ENCODE peak calls at places on chromosome 11, in nine cellular contexts. One of them, this sample, is unnamed.

GRCh38 chr11:109911488-109911887 is 181.7 kb upstream of the ZC3H12C start:
- DNase-seq in endodermal cell: no peak
- DNase-seq in mucosa of descending colon: no peak
- DNase-seq in ovary: no peak
- DNase-seq in lung: no peak
- DNase-seq in cardiac muscle cell: no peak
- DNase-seq in upper lobe of right lung: no peak
- DNase-seq in neuronal stem cell: no peak
- DNase-seq in pancreas: no peak
- DNase-seq in this sample: no peak

GRCh38 chr11:63839508-63840355 is 822 bp downstream of the MARK2 start:
- DNase-seq in cardiac muscle cell: peak; percentile 46
- DNase-seq in mucosa of descending colon: peak; percentile 58
- DNase-seq in neuronal stem cell: no peak
- DNase-seq in lung: peak; percentile 44
- DNase-seq in upper lobe of right lung: peak; percentile 77
- DNase-seq in ovary: no peak
- DNase-seq in endodermal cell: no peak
- DNase-seq in pancreas: peak; percentile 63
- DNase-seq in this sample: no peak

GRCh38 chr11:128632151-128632791 is 44.9 kb upstream of the ETS1 start:
- DNase-seq in cardiac muscle cell: peak; percentile 65
- DNase-seq in upper lobe of right lung: no peak
- DNase-seq in mucosa of descending colon: peak; percentile 39
- DNase-seq in lung: no peak
- DNase-seq in endodermal cell: peak; percentile 89
- DNase-seq in neuronal stem cell: peak; percentile 31
- DNase-seq in ovary: peak; percentile 48
- DNase-seq in pancreas: no peak
- DNase-seq in this sample: peak; percentile 44

GRCh38 chr11:12015486-12015885 is 7.1 kb upstream of the DKK3 start:
- DNase-seq in ovary: no peak
- DNase-seq in neuronal stem cell: no peak
- DNase-seq in mucosa of descending colon: no peak
- DNase-seq in endodermal cell: no peak
- DNase-seq in lung: no peak
- DNase-seq in upper lobe of right lung: no peak
- DNase-seq in cardiac muscle cell: no peak
- DNase-seq in pancreas: no peak
- DNase-seq in this sample: no peak

GRCh38 chr11:48013269-48013901 is 33.0 kb downstream of the PTPRJ start:
- DNase-seq in ovary: no peak
- DNase-seq in upper lobe of right lung: peak; percentile 74
- DNase-seq in mucosa of descending colon: no peak
- DNase-seq in pancreas: peak; percentile 46
- DNase-seq in cardiac muscle cell: no peak
- DNase-seq in neuronal stem cell: no peak
- DNase-seq in lung: peak; percentile 46
- DNase-seq in endodermal cell: no peak
- DNase-seq in this sample: no peak

GRCh38 chr11:109859325-109859724 is 233.9 kb upstream of the ZC3H12C start:
- DNase-seq in pancreas: no peak
- DNase-seq in neuronal stem cell: no peak
- DNase-seq in endodermal cell: no peak
- DNase-seq in ovary: no peak
- DNase-seq in upper lobe of right lung: no peak
- DNase-seq in cardiac muscle cell: no peak
- DNase-seq in lung: no peak
- DNase-seq in mucosa of descending colon: no peak
- DNase-seq in this sample: no peak

GRCh38 chr11:65898656-65899355 is 1.4 kb downstream of the FOSL1 start:
- DNase-seq in pancreas: no peak
- DNase-seq in lung: no peak
- DNase-seq in upper lobe of right lung: no peak
- DNase-seq in neuronal stem cell: no peak
- DNase-seq in mucosa of descending colon: no peak
- DNase-seq in cardiac muscle cell: no peak
- DNase-seq in endodermal cell: no peak
- DNase-seq in ovary: no peak
- DNase-seq in this sample: no peak

GRCh38 chr11:57597971-57598830 is 716 bp downstream of the SERPING1 start:
- DNase-seq in neuronal stem cell: peak; percentile 97
- DNase-seq in cardiac muscle cell: peak; percentile 74
- DNase-seq in ovary: peak; percentile 91
- DNase-seq in endodermal cell: peak; percentile 94
- DNase-seq in mucosa of descending colon: peak; percentile 45
- DNase-seq in pancreas: peak; percentile 77
- DNase-seq in lung: peak; percentile 74
- DNase-seq in upper lobe of right lung: peak; percentile 88
- DNase-seq in this sample: peak; percentile 77

GRCh38 chr11:76236092-76237026 is 30.1 kb upstream of the WNT11 start:
- DNase-seq in ovary: no peak
- DNase-seq in neuronal stem cell: no peak
- DNase-seq in endodermal cell: peak; percentile 90
- DNase-seq in upper lobe of right lung: peak; percentile 84
- DNase-seq in cardiac muscle cell: peak; percentile 81
- DNase-seq in mucosa of descending colon: peak; percentile 66
- DNase-seq in pancreas: no peak
- DNase-seq in lung: no peak
- DNase-seq in this sample: peak; percentile 59

GRCh38 chr11:8834379-8834778 is 76.6 kb upstream of the AKIP1 start:
- DNase-seq in neuronal stem cell: no peak
- DNase-seq in cardiac muscle cell: no peak
- DNase-seq in ovary: no peak
- DNase-seq in lung: no peak
- DNase-seq in pancreas: no peak
- DNase-seq in mucosa of descending colon: no peak
- DNase-seq in upper lobe of right lung: no peak
- DNase-seq in endodermal cell: no peak
- DNase-seq in this sample: no peak

GRCh38 chr11:64438986-64439771 is 80.2 kb downstream of the RPS6KA4 start:
- DNase-seq in pancreas: no peak
- DNase-seq in neuronal stem cell: no peak
- DNase-seq in mucosa of descending colon: no peak
- DNase-seq in cardiac muscle cell: no peak
- DNase-seq in upper lobe of right lung: peak; percentile 49
- DNase-seq in ovary: no peak
- DNase-seq in endodermal cell: peak; percentile 61
- DNase-seq in lung: no peak
- DNase-seq in this sample: no peak

GRCh38 chr11:121606354-121606753 is 153.6 kb upstream of the SORL1-AS1 start:
- DNase-seq in mucosa of descending colon: no peak
- DNase-seq in ovary: no peak
- DNase-seq in endodermal cell: no peak
- DNase-seq in lung: no peak
- DNase-seq in upper lobe of right lung: no peak
- DNase-seq in pancreas: no peak
- DNase-seq in neuronal stem cell: no peak
- DNase-seq in cardiac muscle cell: no peak
- DNase-seq in this sample: no peak

GRCh38 chr11:65206901-65207300 is 25.2 kb downstream of the CAPN1 start:
- DNase-seq in neuronal stem cell: no peak
- DNase-seq in mucosa of descending colon: no peak
- DNase-seq in cardiac muscle cell: no peak
- DNase-seq in endodermal cell: no peak
- DNase-seq in pancreas: no peak
- DNase-seq in upper lobe of right lung: no peak
- DNase-seq in lung: no peak
- DNase-seq in ovary: no peak
- DNase-seq in this sample: no peak

GRCh38 chr11:134474942-134475341 is 62.9 kb upstream of the B3GAT1 start:
- DNase-seq in endodermal cell: peak; percentile 31
- DNase-seq in mucosa of descending colon: no peak
- DNase-seq in ovary: no peak
- DNase-seq in cardiac muscle cell: no peak
- DNase-seq in pancreas: no peak
- DNase-seq in lung: no peak
- DNase-seq in neuronal stem cell: no peak
- DNase-seq in upper lobe of right lung: peak; percentile 45
- DNase-seq in this sample: no peak

GRCh38 chr11:33861366-33861765 is 30.5 kb downstream of the LMO2 start:
- DNase-seq in ovary: no peak
- DNase-seq in lung: no peak
- DNase-seq in upper lobe of right lung: no peak
- DNase-seq in mucosa of descending colon: no peak
- DNase-seq in neuronal stem cell: no peak
- DNase-seq in cardiac muscle cell: no peak
- DNase-seq in pancreas: no peak
- DNase-seq in endodermal cell: no peak
- DNase-seq in this sample: no peak

GRCh38 chr11:13318498-13319295 is 41.1 kb downstream of the BMAL1 start:
- DNase-seq in cardiac muscle cell: no peak
- DNase-seq in ovary: no peak
- DNase-seq in lung: no peak
- DNase-seq in endodermal cell: no peak
- DNase-seq in mucosa of descending colon: peak; percentile 48
- DNase-seq in upper lobe of right lung: no peak
- DNase-seq in pancreas: no peak
- DNase-seq in neuronal stem cell: no peak
- DNase-seq in this sample: no peak

GRCh38 chr11:75536786-75537629 is 11.3 kb upstream of the GDPD5 start:
- DNase-seq in ovary: no peak
- DNase-seq in pancreas: no peak
- DNase-seq in upper lobe of right lung: no peak
- DNase-seq in mucosa of descending colon: no peak
- DNase-seq in neuronal stem cell: no peak
- DNase-seq in endodermal cell: peak; percentile 67
- DNase-seq in lung: no peak
- DNase-seq in cardiac muscle cell: no peak
- DNase-seq in this sample: no peak

GRCh38 chr11:8318536-8318935 is 54.9 kb upstream of the LMO1 start:
- DNase-seq in pancreas: no peak
- DNase-seq in cardiac muscle cell: peak; percentile 62
- DNase-seq in upper lobe of right lung: no peak
- DNase-seq in neuronal stem cell: no peak
- DNase-seq in ovary: no peak
- DNase-seq in mucosa of descending colon: no peak
- DNase-seq in lung: no peak
- DNase-seq in endodermal cell: peak; percentile 88
- DNase-seq in this sample: no peak

GRCh38 chr11:36453678-36454077 is 56.4 kb downstream of the TRAF6 start:
- DNase-seq in cardiac muscle cell: no peak
- DNase-seq in ovary: no peak
- DNase-seq in endodermal cell: no peak
- DNase-seq in pancreas: no peak
- DNase-seq in mucosa of descending colon: no peak
- DNase-seq in neuronal stem cell: no peak
- DNase-seq in upper lobe of right lung: no peak
- DNase-seq in lung: no peak
- DNase-seq in this sample: no peak

GRCh38 chr11:12831471-12832202 is 157.4 kb downstream of the TEAD1 start:
- DNase-seq in pancreas: no peak
- DNase-seq in endodermal cell: no peak
- DNase-seq in neuronal stem cell: no peak
- DNase-seq in ovary: no peak
- DNase-seq in lung: no peak
- DNase-seq in cardiac muscle cell: no peak
- DNase-seq in upper lobe of right lung: no peak
- DNase-seq in mucosa of descending colon: no peak
- DNase-seq in this sample: no peak

GRCh38 chr11:62217191-62217748 is 8.8 kb downstream of the SCGB2A1 start:
- DNase-seq in upper lobe of right lung: no peak
- DNase-seq in mucosa of descending colon: no peak
- DNase-seq in lung: no peak
- DNase-seq in endodermal cell: no peak
- DNase-seq in cardiac muscle cell: peak; percentile 10
- DNase-seq in pancreas: no peak
- DNase-seq in ovary: no peak
- DNase-seq in neuronal stem cell: no peak
- DNase-seq in this sample: peak; percentile 36

GRCh38 chr11:128482092-128482491 is 105.3 kb downstream of the ETS1 start:
- DNase-seq in ovary: no peak
- DNase-seq in neuronal stem cell: no peak
- DNase-seq in upper lobe of right lung: no peak
- DNase-seq in mucosa of descending colon: no peak
- DNase-seq in lung: no peak
- DNase-seq in endodermal cell: no peak
- DNase-seq in cardiac muscle cell: no peak
- DNase-seq in pancreas: no peak
- DNase-seq in this sample: no peak

GRCh38 chr11:45213316-45213665 is 66.9 kb downstream of the PRDM11 start:
- DNase-seq in pancreas: no peak
- DNase-seq in upper lobe of right lung: no peak
- DNase-seq in lung: no peak
- DNase-seq in mucosa of descending colon: no peak
- DNase-seq in endodermal cell: no peak
- DNase-seq in neuronal stem cell: no peak
- DNase-seq in cardiac muscle cell: no peak
- DNase-seq in ovary: no peak
- DNase-seq in this sample: no peak
- H3K4me1 ChIP-seq in pancreas: no peaks in the 10 kb centered on the region
- H3K4me1 ChIP-seq in upper lobe of right lung: peaks cover 18% of the 10 kb centered on the region
- H3K4me1 ChIP-seq in lung: peaks cover 25% of the 10 kb centered on the region
- H3K4me1 ChIP-seq in mucosa of descending colon: peaks cover 8% of the 10 kb centered on the region
- H3K4me1 ChIP-seq in endodermal cell: no peaks in the 10 kb centered on the region
- H3K4me1 ChIP-seq in neuronal stem cell: peaks cover 14% of the 10 kb centered on the region
- H3K4me1 ChIP-seq in cardiac muscle cell: peaks cover 17% of the 10 kb centered on the region
- H3K4me1 ChIP-seq in ovary: peaks cover 12% of the 10 kb centered on the region
- H3K4me1 ChIP-seq in this sample: peaks cover 17% of the 10 kb centered on the region

GRCh38 chr11:77886401-77886800 is 65.5 kb downstream of the AAMDC start:
- DNase-seq in lung: no peak
- DNase-seq in cardiac muscle cell: no peak
- DNase-seq in pancreas: no peak
- DNase-seq in mucosa of descending colon: no peak
- DNase-seq in endodermal cell: no peak
- DNase-seq in ovary: no peak
- DNase-seq in neuronal stem cell: peak; percentile 8
- DNase-seq in upper lobe of right lung: no peak
- DNase-seq in this sample: no peak
- H3K36me3 ChIP-seq in lung: peaks cover 22% of the 10 kb centered on the region
- H3K36me3 ChIP-seq in cardiac muscle cell: peaks cover 9% of the 10 kb centered on the region
- H3K36me3 ChIP-seq in pancreas: peaks cover 3% of the 10 kb centered on the region
- H3K36me3 ChIP-seq in mucosa of descending colon: no peaks in the 10 kb centered on the region
- H3K36me3 ChIP-seq in endodermal cell: peaks cover 31% of the 10 kb centered on the region
- H3K36me3 ChIP-seq in ovary: no peaks in the 10 kb centered on the region
- H3K36me3 ChIP-seq in neuronal stem cell: peaks cover 60% of the 10 kb centered on the region
- H3K36me3 ChIP-seq in upper lobe of right lung: peaks cover 25% of the 10 kb centered on the region
- H3K36me3 ChIP-seq in this sample: peaks cover 25% of the 10 kb centered on the region

DNA sequence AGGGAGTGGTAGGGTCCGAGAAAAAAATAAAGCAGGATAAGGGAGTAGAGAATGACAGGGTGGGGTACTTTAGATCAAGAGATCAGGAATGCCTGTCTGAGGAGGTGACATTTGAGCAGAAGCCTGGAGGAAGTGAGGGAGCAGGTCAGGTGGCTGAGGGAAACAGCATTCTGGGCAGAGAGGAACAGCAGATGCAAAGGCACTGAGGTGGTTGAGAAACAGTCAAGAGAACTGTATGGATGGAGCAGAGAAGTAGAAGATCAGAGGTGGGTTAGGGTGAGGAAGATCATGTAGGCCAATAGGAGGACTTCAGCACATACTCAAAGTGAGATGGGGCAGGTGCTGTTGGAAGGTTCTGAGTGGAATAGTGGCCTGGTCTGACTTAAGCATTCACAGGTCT is 8.3 kb downstream of the ARHGEF17 start:
- DNase-seq in mucosa of descending colon: no peak
- DNase-seq in lung: no peak
- DNase-seq in endodermal cell: no peak
- DNase-seq in neuronal stem cell: no peak
- DNase-seq in upper lobe of right lung: no peak
- DNase-seq in cardiac muscle cell: no peak
- DNase-seq in pancreas: no peak
- DNase-seq in ovary: no peak
- DNase-seq in this sample: no peak
- H3K4me1 ChIP-seq in mucosa of descending colon: peaks cover 14% of the 10 kb centered on the region
- H3K4me1 ChIP-seq in lung: peaks cover 26% of the 10 kb centered on the region
- H3K4me1 ChIP-seq in endodermal cell: peaks cover 25% of the 10 kb centered on the region
- H3K4me1 ChIP-seq in neuronal stem cell: peaks cover 41% of the 10 kb centered on the region
- H3K4me1 ChIP-seq in upper lobe of right lung: peaks cover 94% of the 10 kb centered on the region
- H3K4me1 ChIP-seq in cardiac muscle cell: peaks cover 53% of the 10 kb centered on the region
- H3K4me1 ChIP-seq in pancreas: no peaks in the 10 kb centered on the region
- H3K4me1 ChIP-seq in ovary: peaks cover 49% of the 10 kb centered on the region
- H3K4me1 ChIP-seq in this sample: peaks cover 35% of the 10 kb centered on the region

GRCh38 chr11:93796832-93797231 is 12.8 kb downstream of the MED17 start:
- DNase-seq in neuronal stem cell: no peak
- DNase-seq in lung: no peak
- DNase-seq in ovary: no peak
- DNase-seq in pancreas: no peak
- DNase-seq in endodermal cell: no peak
- DNase-seq in upper lobe of right lung: no peak
- DNase-seq in cardiac muscle cell: no peak
- DNase-seq in mucosa of descending colon: no peak
- DNase-seq in this sample: no peak
- H3K36me3 ChIP-seq in neuronal stem cell: peaks cover 100% of the 10 kb centered on the region
- H3K36me3 ChIP-seq in lung: peaks cover 23% of the 10 kb centered on the region
- H3K36me3 ChIP-seq in ovary: no peaks in the 10 kb centered on the region
- H3K36me3 ChIP-seq in pancreas: peaks cover 19% of the 10 kb centered on the region
- H3K36me3 ChIP-seq in endodermal cell: peaks cover 95% of the 10 kb centered on the region
- H3K36me3 ChIP-seq in upper lobe of right lung: peaks cover 100% of the 10 kb centered on the region
- H3K36me3 ChIP-seq in cardiac muscle cell: peaks cover 74% of the 10 kb centered on the region
- H3K36me3 ChIP-seq in mucosa of descending colon: peaks cover 30% of the 10 kb centered on the region
- H3K36me3 ChIP-seq in this sample: peaks cover 84% of the 10 kb centered on the region